ENCODE peak calls at places on chromosomes 1 and 21, in four cellular contexts. U is heart left ventricle, D is HCT116, K is A549. Y is an unnamed sample.
A peak's percentile ranks its signal among the peaks of the same experiment; 100 is the strongest.

GRCh38 chr1:218367118-218367517 is 22.0 kb downstream of the TGFB2 start:
- ATAC-seq in U (no peak), D (no peak), K (peak; percentile 73), Y (no peak)

GRCh38 chr1:226401407-226402303 is 6.2 kb downstream of the PARP1 start:
- ATAC-seq in U (no peak), D (no peak), K (no peak), Y (no peak)

GRCh38 chr1:2194898-2195673 is 514 bp upstream of the FAAP20 start:
- ATAC-seq in U (peak; percentile 79), D (peak; percentile 80), K (peak; percentile 87), Y (peak; percentile 90)

GRCh38 chr1:27643626-27644368 is 8.8 kb upstream of the FGR start:
- ATAC-seq in U (peak; percentile 65), D (peak; percentile 96), K (peak; percentile 95), Y (peak; percentile 90)

GRCh38 chr1:234150892-234151291 is 222.4 kb upstream of the COA6 start:
- ATAC-seq in U (no peak), D (no peak), K (no peak), Y (no peak)

GRCh38 chr1:11924334-11925195 is 1.7 kb downstream of the KIAA2013 start:
- ATAC-seq in U (no peak), D (no peak), K (no peak), Y (peak; percentile 57)

GRCh38 chr1:224185208-224185607 is 2.2 kb downstream of the DEGS1 start:
- ATAC-seq in U (no peak), D (no peak), K (no peak), Y (no peak)

GRCh38 chr21:17578162-17578561 is 34.5 kb downstream of the BTG3 start:
- ATAC-seq in U (no peak), D (no peak), K (no peak), Y (no peak)

GRCh38 chr21:44293551-44294231 is 6.2 kb upstream of the PFKL start:
- ATAC-seq in U (no peak), D (no peak), K (no peak), Y (peak; percentile 42)

GRCh38 chr1:174217787-174218574 is 58.7 kb downstream of the RABGAP1L start:
- ATAC-seq in U (peak; percentile 62), D (peak; percentile 76), K (peak; percentile 80), Y (peak; percentile 41)

GRCh38 chr21:39265603-39266002 is 47.8 kb downstream of the BRWD1 start:
- ATAC-seq in U (no peak), D (no peak), K (no peak), Y (no peak)

GRCh38 chr1:147878022-147878421 is 24.6 kb upstream of the GJA8 start:
- ATAC-seq in U (peak; percentile 47), D (no peak), K (no peak), Y (no peak)

GRCh38 chr21:23543334-23543733 is 2063.9 kb downstream of the MRPL39 start:
- ATAC-seq in U (peak; percentile 83), D (no peak), K (no peak), Y (no peak)

GRCh38 chr1:109478806-109479205 is 4.9 kb upstream of the ATXN7L2 start:
- ATAC-seq in U (no peak), D (peak; percentile 49), K (no peak), Y (no peak)

GRCh38 chr1:89607888-89608626 is 24.9 kb upstream of the LRRC8C start:
- ATAC-seq in U (peak; percentile 90), D (no peak), K (no peak), Y (no peak)

GRCh38 chr1:15736035-15736665 is at the start of gene SLC25A34:
- ATAC-seq in U (peak; percentile 92), D (peak; percentile 44), K (peak; percentile 8), Y (no peak)

GRCh38 chr1:53435151-53435550 is 24.0 kb upstream of the DMRTB1 start:
- ATAC-seq in U (no peak), D (no peak), K (no peak), Y (no peak)